ENCODE peak calls at places on chromosomes 3 and 15, in six cellular contexts. T is anterior cingulate cortex; P is aorta; Q is germinal center; O is mammary epithelial cell; L is activated CD8-positive, alpha-beta memory T cell treated with anti-CD3 and anti-CD28 coated beads for 1 hour. Y is an unnamed sample.

GRCh38 chr15:69393831-69394491 is 20.2 kb upstream of the KIF23 start:
- DNase-seq in T (no peak), P (no peak), Q (no peak), O (peak; percentile 49), L (no peak), Y (no peak)

GRCh38 chr3:39290255-39290654 is 10.4 kb upstream of the CX3CR1 start:
- DNase-seq in T (no peak), P (no peak), Q (no peak), O (no peak), L (no peak), Y (no peak)

GRCh38 chr3:46950661-46951241 is 25.8 kb downstream of the CCDC12 start:
- DNase-seq in T (no peak), P (no peak), Q (no peak), O (no peak), L (no peak), Y (no peak)

GRCh38 chr15:73009306-73010091 is 42.8 kb upstream of the NEO1 start:
- DNase-seq in T (no peak), P (no peak), Q (no peak), O (peak; percentile 68), L (no peak), Y (no peak)

GRCh38 chr3:108378153-108378951 is 82.0 kb downstream of the HHLA2 start:
- DNase-seq in T (no peak), P (no peak), Q (no peak), O (no peak), L (no peak), Y (no peak)

GRCh38 chr15:97301166-97301565 is 659.3 kb upstream of the ARRDC4 start:
- DNase-seq in T (no peak), P (no peak), Q (no peak), O (no peak), L (no peak), Y (no peak)

GRCh38 chr3:136211547-136211946 is 15.4 kb upstream of the MSL2 start:
- DNase-seq in T (no peak), P (no peak), Q (no peak), O (no peak), L (no peak), Y (no peak)

GRCh38 chr3:122921791-122922651 is 105.5 kb downstream of the SEMA5B start:
- DNase-seq in T (no peak), P (no peak), Q (peak; percentile 80), O (no peak), L (no peak), Y (no peak)